ENCODE peak calls at places on chromosomes 5 and 9, in five cellular contexts. Q, S, P, H and G are unnamed samples.

GRCh38 chr9:116683535-116683934 is 3.6 kb upstream of the TRIM32 start:
- DNase-seq in P (no peak), S (no peak), Q (no peak), H (no peak), G (no peak)

GRCh38 chr5:61817472-61818326 is 485.6 kb downstream of the ZSWIM6 start:
- DNase-seq in Q (peak; percentile 22), P (no peak), S (no peak), H (no peak), G (no peak)

GRCh38 chr9:91758491-91758981 is 191.5 kb downstream of the ROR2 start:
- DNase-seq in Q (peak; percentile 32), S (peak; percentile 76), P (no peak), H (no peak), G (peak; percentile 66)

GRCh38 chr5:97167435-97167834 is 15.6 kb downstream of the RIOK2 start:
- DNase-seq in S (no peak), Q (no peak), P (no peak), H (no peak), G (no peak)

GRCh38 chr5:55159763-55160492 is at the start of gene GPX8:
- DNase-seq in Q (peak; percentile 77), P (no peak), S (peak; percentile 17), H (no peak), G (peak; percentile 32)

GRCh38 chr9:78167356-78167755 is 68.5 kb upstream of the CEP78 start:
- DNase-seq in H (no peak), Q (no peak), P (no peak), S (no peak), G (no peak)

GRCh38 chr5:170443624-170444023 is 54.5 kb upstream of the KCNMB1 start:
- DNase-seq in Q (no peak), H (no peak), S (no peak), P (no peak), G (no peak)

GRCh38 chr5:174624754-174625506 is 99.5 kb upstream of the MSX2 start:
- DNase-seq in H (no peak), Q (no peak), P (no peak), S (no peak), G (no peak)

GRCh38 chr5:56085205-56085604 is 90.4 kb upstream of the IL6ST start:
- DNase-seq in H (no peak), S (no peak), P (no peak), Q (no peak), G (no peak)

GRCh38 chr9:79768199-79768598 is 196.4 kb downstream of the TLE4 start:
- DNase-seq in S (no peak), P (no peak), H (no peak), Q (no peak), G (no peak)

GRCh38 chr5:112257961-112258360 is 161.1 kb downstream of the EPB41L4A start:
- DNase-seq in H (no peak), Q (no peak), P (no peak), S (no peak), G (no peak)

GRCh38 chr9:14277202-14277601 is 36.7 kb downstream of the NFIB start:
- DNase-seq in P (no peak), Q (peak; percentile 7), H (peak; percentile 50), S (no peak), G (no peak)

GRCh38 chr5:3893975-3894374 is 298.3 kb downstream of the IRX1 start:
- DNase-seq in H (no peak), S (no peak), P (no peak), Q (no peak), G (no peak)

GRCh38 chr5:94267350-94267899 is 351.0 kb downstream of the KIAA0825 start:
- DNase-seq in H (no peak), P (no peak), S (no peak), Q (no peak), G (no peak)

GRCh38 chr5:71865665-71866320 is 146.7 kb downstream of the CARTPT start:
- DNase-seq in Q (no peak), S (no peak), H (no peak), P (no peak), G (no peak)

GRCh38 chr9:83937861-83938455 is 16.7 kb upstream of the KIF27 start:
- DNase-seq in P (no peak), S (peak; percentile 54), Q (peak; percentile 62), H (no peak), G (peak; percentile 82)

GRCh38 chr9:13942695-13943094 is 371.2 kb downstream of the NFIB start:
- DNase-seq in S (no peak), P (no peak), Q (no peak), H (peak; percentile 20), G (no peak)

GRCh38 chr9:136354592-136355085 is 8.9 kb downstream of the DNLZ start:
- DNase-seq in Q (no peak), H (no peak), P (no peak), S (peak; percentile 61), G (peak; percentile 52)

GRCh38 chr5:122999947-123000563 is 36.5 kb downstream of the PPIC start:
- DNase-seq in S (peak; percentile 73), H (peak; percentile 18), Q (peak; percentile 36), P (no peak), G (peak; percentile 85)

GRCh38 chr9:28782630-28783029 is 1209.3 kb upstream of the C9orf72 start:
- DNase-seq in S (no peak), P (no peak), H (no peak), Q (no peak), G (no peak)

GRCh38 chr5:91280062-91280941 is 102.8 kb downstream of the ARRDC3 start:
- DNase-seq in H (peak; percentile 90), P (peak; percentile 93), S (peak; percentile 89), Q (peak; percentile 92), G (peak; percentile 93)
- TF ChIP-seq POLR2A in H (no peak), P (peak; percentile 37), S (peak; percentile 71), Q (no peak), G (peak; percentile 43)

GRCh38 chr9:21334969-21335632 is at the start of gene KLHL9:
- DNase-seq in H (peak; percentile 88), Q (peak; percentile 83), S (no peak), P (peak; percentile 95), G (peak; percentile 92)
- TF ChIP-seq POLR2A in H (no peak), Q (peak; percentile 46), S (no peak), P (peak; percentile 47), G (peak; percentile 76)

GRCh38 chr9:96418920-96419690 is 935 bp upstream of the ZNF367 start:
- DNase-seq in Q (no peak), S (peak; percentile 71), P (peak; percentile 74), H (peak; percentile 49), G (peak; percentile 86)
- TF ChIP-seq POLR2A in Q (peak; percentile 14), S (peak; percentile 78), P (peak; percentile 59), H (no peak), G (peak; percentile 79)

GRCh38 chr5:179817071-179817840 is 3.4 kb upstream of the SQSTM1 start:
- DNase-seq in P (peak; percentile 75), H (no peak), S (no peak), Q (no peak), G (peak; percentile 55)

GRCh38 chr5:179815491-179816249 is 5.0 kb upstream of the SQSTM1 start:
- DNase-seq in P (no peak), S (no peak), H (no peak), Q (no peak), G (no peak)

GRCh38 chr5:179814090-179814489 is 6.6 kb upstream of the SQSTM1 start:
- DNase-seq in S (no peak), H (no peak), P (no peak), Q (no peak), G (no peak)

GRCh38 chr5:179818746-179819295 is 1.9 kb upstream of the SQSTM1 start:
- DNase-seq in H (peak; percentile 95), Q (peak; percentile 72), P (peak; percentile 97), S (peak; percentile 86), G (peak; percentile 89)

DNA sequence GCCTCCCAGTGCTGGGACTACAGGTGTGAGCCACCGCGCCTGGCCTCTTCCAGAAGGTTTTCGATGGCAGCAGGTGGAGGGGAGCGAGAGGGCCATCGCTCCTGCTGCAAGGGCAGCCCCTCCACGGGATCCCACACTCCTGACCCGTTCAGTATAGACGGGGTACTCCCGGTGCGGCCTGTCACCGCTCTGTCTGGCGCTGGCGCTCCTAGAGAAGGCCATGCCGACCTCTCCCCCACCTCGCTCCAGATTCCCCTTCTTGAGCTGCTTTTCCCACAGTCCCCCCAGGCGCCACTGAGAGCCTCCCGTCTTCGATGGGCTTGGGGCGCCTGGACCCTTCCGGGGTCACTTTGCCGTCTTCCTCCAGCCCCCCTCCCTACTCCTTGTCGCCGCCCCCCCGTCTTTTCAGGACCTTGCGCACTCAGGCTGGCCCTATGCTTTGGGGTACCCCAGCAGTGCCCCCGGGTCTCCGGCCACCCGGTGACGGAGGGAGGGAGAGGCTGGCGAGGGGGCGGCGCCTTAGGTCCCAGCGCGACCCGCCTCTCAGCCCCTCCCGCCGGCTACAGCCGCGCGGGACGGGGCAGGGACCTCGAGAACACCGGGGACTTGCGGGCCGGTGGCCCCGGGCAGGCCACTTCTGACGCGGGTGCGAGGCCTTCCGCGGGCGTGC is 4.2 kb upstream of the SQSTM1 start:
- DNase-seq in Q (no peak), H (no peak), S (no peak), P (peak; percentile 68), G (peak; percentile 40)
- TF ChIP-seq POLR2A in Q (no peak), H (no peak), S (no peak), P (no peak), G (no peak)

GRCh38 chr5:43042626-43043399 is 2.7 kb upstream of the ANXA2R start:
- DNase-seq in P (peak; percentile 90), Q (peak; percentile 62), H (peak; percentile 69), S (peak; percentile 41), G (peak; percentile 94)
- TF ChIP-seq POLR2A in P (no peak), Q (no peak), H (no peak), S (peak; percentile 34), G (peak; percentile 93)

GRCh38 chr5:43555895-43556606 is 826 bp downstream of the PAIP1 start:
- DNase-seq in P (peak; percentile 85), H (peak; percentile 43), S (peak; percentile 71), Q (peak; percentile 6), G (peak; percentile 76)

GRCh38 chr5:43560128-43560527 is 3.3 kb upstream of the PAIP1 start:
- DNase-seq in H (no peak), P (no peak), Q (no peak), S (no peak), G (no peak)

GRCh38 chr5:43553381-43553780 is 3.5 kb downstream of the PAIP1 start:
- DNase-seq in P (no peak), H (no peak), S (no peak), Q (no peak), G (no peak)

GRCh38 chr5:43554497-43554896 is 2.4 kb downstream of the PAIP1 start:
- DNase-seq in S (no peak), P (no peak), Q (no peak), H (no peak), G (no peak)

DNA sequence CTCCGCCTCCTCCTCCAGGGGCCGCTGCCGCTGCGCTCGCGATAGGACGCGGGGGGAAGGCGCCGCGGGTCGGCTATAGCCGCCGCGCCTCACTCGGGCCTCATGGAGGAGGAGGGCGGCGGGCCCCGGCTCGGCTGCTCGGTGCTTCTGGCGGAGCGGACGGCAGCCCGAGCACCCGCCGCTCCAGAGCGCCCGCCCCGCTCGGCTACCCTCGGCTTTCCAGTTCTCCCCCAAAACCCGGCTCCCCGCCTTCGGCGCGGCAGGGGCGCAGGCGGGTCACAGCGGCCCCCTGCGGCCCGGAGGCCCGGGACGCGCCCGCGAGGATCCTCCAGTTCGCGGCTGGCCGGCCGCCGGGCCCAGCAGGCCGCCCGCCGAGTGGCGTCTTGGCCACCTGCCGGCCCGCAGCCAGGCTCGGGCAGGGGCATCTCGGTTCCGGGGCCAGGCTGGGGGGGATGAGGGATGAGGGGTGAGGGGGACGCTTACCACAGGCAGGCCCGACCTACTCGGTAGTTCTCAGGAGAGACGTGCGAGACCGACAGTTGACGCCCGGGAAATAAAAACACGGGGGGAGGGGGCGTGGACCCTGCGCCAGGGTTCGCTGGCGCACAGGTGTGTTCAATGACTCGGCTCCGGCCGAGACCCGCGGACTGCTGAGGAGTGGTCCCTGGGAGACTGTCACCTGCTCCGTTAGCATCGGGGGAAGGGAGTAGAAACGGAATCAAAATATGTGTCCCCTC is at the start of gene PAIP1:
- DNase-seq in S (peak; percentile 92), H (peak; percentile 55), P (peak; percentile 88), Q (peak; percentile 64), G (peak; percentile 93)
- TF ChIP-seq POLR2A in S (peak; percentile 88), H (no peak), P (peak; percentile 34), Q (no peak), G (peak; percentile 80)